ENCODE peak calls at places on chromosome 18, in five cellular contexts. K is CD8-positive, alpha-beta T cell; Y is NCI-H82; Q is cerebellar cortex; H is anterior cingulate cortex. E is an unnamed sample.

GRCh38 chr18:62781893-62782292 is 66.6 kb downstream of the PHLPP1 start:
- DNase-seq in K (no peak), Y (no peak), Q (no peak), H (no peak), E (no peak)

GRCh38 chr18:76908277-76908676 is 85.9 kb downstream of the ZNF236 start:
- DNase-seq in K (no peak), Y (no peak), Q (no peak), H (no peak), E (no peak)

GRCh38 chr18:11937874-11938478 is 29.9 kb upstream of the MPPE1 start:
- DNase-seq in K (peak), Y (peak), Q (peak), H (peak), E (peak)

GRCh38 chr18:27780061-27780740 is 396.7 kb downstream of the CDH2 start:
- DNase-seq in K (no peak), Y (no peak), Q (no peak), H (no peak), E (no peak)

GRCh38 chr18:36492604-36493329 is 195.3 kb downstream of the FHOD3 start:
- DNase-seq in K (no peak), Y (no peak), Q (no peak), H (no peak), E (no peak)

GRCh38 chr18:48897531-48897930 is 53.2 kb downstream of the SMAD7 start:
- DNase-seq in K (no peak), Y (no peak), Q (peak), H (no peak), E (no peak)

GRCh38 chr18:811192-812122 is 585 bp downstream of the YES1 start:
- DNase-seq in K (peak), Y (peak), Q (no peak), H (no peak), E (no peak)

GRCh38 chr18:79208882-79209281 is 139.7 kb downstream of the ATP9B start:
- DNase-seq in K (no peak), Y (no peak), Q (peak), H (no peak), E (no peak)

GRCh38 chr18:21740724-21741510 is at the start of gene MIB1:
- DNase-seq in K (peak), Y (peak), Q (no peak), H (peak), E (peak)

GRCh38 chr18:45127395-45127794 is 446.7 kb downstream of the SETBP1 start:
- DNase-seq in K (no peak), Y (no peak), Q (no peak), H (no peak), E (no peak)